ENCODE peak calls at places on chromosomes 2 and 18, in six cellular contexts. J is mucosa of descending colon, L is A673, D is lung, K is lower lobe of right lung, O is ovary. B is an unnamed sample.

GRCh38 chr18:42183746-42184145 is 228.7 kb downstream of the PIK3C3 start:
- DNase-seq in J (no peak), L (peak), D (no peak), K (no peak), O (no peak), B (no peak)

GRCh38 chr18:77006305-77007175 is 126.0 kb downstream of the MBP start:
- DNase-seq in J (no peak), L (no peak), D (no peak), K (peak), O (no peak), B (no peak)

GRCh38 chr18:52313213-52313612 is 26.8 kb upstream of the DCC start:
- DNase-seq in J (no peak), L (no peak), D (no peak), K (no peak), O (no peak), B (no peak)

GRCh38 chr2:128363991-128364390 is 45.3 kb upstream of the HS6ST1 start:
- DNase-seq in J (no peak), L (no peak), D (no peak), K (no peak), O (peak), B (no peak)

GRCh38 chr2:99417396-99417795 is 72.4 kb downstream of the REV1 start:
- DNase-seq in J (no peak), L (no peak), D (no peak), K (no peak), O (no peak), B (no peak)

GRCh38 chr2:203804070-203804469 is 63.5 kb upstream of the CTLA4 start:
- DNase-seq in J (no peak), L (peak), D (no peak), K (no peak), O (no peak), B (no peak)

GRCh38 chr2:232524771-232525170 is 1.2 kb upstream of the CHRND start:
- DNase-seq in J (peak), L (no peak), D (no peak), K (no peak), O (no peak), B (no peak)

GRCh38 chr2:12884713-12885282 is 168.1 kb downstream of the TRIB2 start:
- DNase-seq in J (no peak), L (no peak), D (peak), K (no peak), O (no peak), B (no peak)

GRCh38 chr2:84939426-84940087 is 31.4 kb upstream of the KCMF1 start:
- DNase-seq in J (peak), L (no peak), D (no peak), K (no peak), O (no peak), B (peak)

GRCh38 chr2:131394147-131394931 is 30.4 kb upstream of the RAB6D start:
- DNase-seq in J (peak), L (peak), D (no peak), K (no peak), O (no peak), B (no peak)

GRCh38 chr18:11150271-11150615 is 874 bp upstream of the PIEZO2 start:
- DNase-seq in J (no peak), L (peak), D (no peak), K (no peak), O (no peak), B (no peak)

GRCh38 chr2:3130889-3131635 is 246.6 kb downstream of the EIPR1 start:
- DNase-seq in J (no peak), L (peak), D (no peak), K (no peak), O (no peak), B (no peak)

GRCh38 chr2:85133751-85134254 is 611 bp downstream of the TCF7L1 start:
- DNase-seq in J (peak), L (peak), D (peak), K (peak), O (peak), B (peak)

GRCh38 chr2:43059183-43059897 is 167.1 kb downstream of the ZFP36L2 start:
- DNase-seq in J (no peak), L (peak), D (peak), K (no peak), O (peak), B (peak)

GRCh38 chr2:46615555-46616487 is 136.5 kb downstream of the TMEM247 start:
- DNase-seq in J (no peak), L (peak), D (no peak), K (no peak), O (peak), B (peak)

GRCh38 chr2:170324640-170325046 is 146.7 kb downstream of the MYO3B start:
- DNase-seq in J (no peak), L (peak), D (no peak), K (no peak), O (no peak), B (peak)

GRCh38 chr2:159904565-159905281 is 106.7 kb upstream of the CD302 start:
- DNase-seq in J (peak), L (no peak), D (peak), K (peak), O (peak), B (peak)

GRCh38 chr2:183010112-183010511 is 28.1 kb downstream of the NCKAP1 start:
- DNase-seq in J (no peak), L (peak), D (no peak), K (no peak), O (no peak), B (no peak)

GRCh38 chr2:85175369-85176299 is 42.4 kb downstream of the TCF7L1 start:
- DNase-seq in J (no peak), L (no peak), D (no peak), K (no peak), O (no peak), B (no peak)

GRCh38 chr2:122683018-122683417 is 927.6 kb downstream of the TSN start:
- DNase-seq in J (no peak), L (peak), D (no peak), K (no peak), O (no peak), B (no peak)

GRCh38 chr18:78323453-78324230 is 656.0 kb upstream of the SALL3 start:
- DNase-seq in J (no peak), L (no peak), D (no peak), K (no peak), O (no peak), B (no peak)

GRCh38 chr2:197125000-197125399 is 185.6 kb downstream of the ANKRD44 start:
- DNase-seq in J (no peak), L (no peak), D (no peak), K (no peak), O (no peak), B (no peak)

GRCh38 chr2:64846175-64846574 is 143.0 kb upstream of the SLC1A4 start:
- DNase-seq in J (no peak), L (no peak), D (no peak), K (no peak), O (no peak), B (no peak)

GRCh38 chr2:234996467-234997270 is 44.9 kb downstream of the SH3BP4 start:
- DNase-seq in J (peak), L (peak), D (no peak), K (no peak), O (no peak), B (no peak)

GRCh38 chr2:36380624-36381481 is 25.3 kb downstream of the CRIM1 start:
- DNase-seq in J (peak), L (no peak), D (no peak), K (peak), O (peak), B (no peak)

GRCh38 chr2:36379710-36380448 is 24.3 kb downstream of the CRIM1 start:
- DNase-seq in J (no peak), L (no peak), D (no peak), K (no peak), O (no peak), B (no peak)

GRCh38 chr2:36374586-36374985 is 19.0 kb downstream of the CRIM1 start:
- DNase-seq in J (no peak), L (no peak), D (no peak), K (no peak), O (no peak), B (no peak)

GRCh38 chr2:36376319-36376765 is 20.8 kb downstream of the CRIM1 start:
- DNase-seq in J (peak), L (peak), D (peak), K (peak), O (peak), B (no peak)

GRCh38 chr2:36376992-36377738 is 21.6 kb downstream of the CRIM1 start:
- DNase-seq in J (peak), L (no peak), D (no peak), K (peak), O (no peak), B (no peak)
- TF ChIP-seq CTCF in J (no peak), L (no peak), D (no peak), K (no peak), O (no peak), B (no peak)

GRCh38 chr2:236156095-236156859 is 11.9 kb downstream of the GBX2 start:
- DNase-seq in J (no peak), L (no peak), D (no peak), K (no peak), O (no peak), B (no peak)
- TF ChIP-seq CTCF in J (no peak), L (no peak), D (no peak), K (no peak), O (no peak), B (no peak)

DNA sequence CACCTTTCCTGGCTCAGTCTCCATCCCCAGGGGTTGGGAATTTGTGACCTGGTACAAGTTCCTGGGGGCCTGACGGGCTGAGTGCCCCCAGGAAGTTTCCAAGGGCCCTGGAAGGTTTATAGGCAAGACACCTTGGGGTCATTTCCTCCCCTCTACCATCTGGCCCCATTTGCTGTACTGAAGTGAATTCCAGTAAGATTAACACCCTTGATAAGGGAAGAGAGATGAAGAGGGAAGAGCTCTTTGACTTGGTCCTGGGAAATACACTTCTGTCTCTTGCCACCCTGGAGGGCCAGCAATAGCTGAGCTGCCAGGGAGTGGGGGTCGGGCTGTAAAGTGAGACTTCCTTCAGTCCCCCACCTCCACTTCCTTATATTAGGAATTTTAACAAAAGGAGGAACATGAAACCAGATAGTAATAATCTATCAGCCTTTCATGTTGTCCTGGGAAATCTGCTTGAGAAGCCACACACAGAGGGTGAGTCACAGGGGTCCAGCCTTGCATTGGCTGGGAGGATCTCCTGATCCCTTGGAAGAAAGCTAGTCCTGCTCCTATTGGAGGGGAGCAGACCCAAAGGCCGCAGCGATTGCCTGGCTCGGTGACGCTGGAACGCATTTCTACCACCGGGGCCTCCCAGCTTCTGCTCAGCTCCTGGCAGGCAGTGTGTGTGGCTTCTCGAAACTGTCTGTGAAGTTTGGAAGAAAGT is 87.4 kb downstream of the ACAA2 start:
- DNase-seq in J (peak), L (peak), D (peak), K (no peak), O (peak), B (no peak)
- TF ChIP-seq CTCF in J (no peak), L (no peak), D (no peak), K (no peak), O (no peak), B (no peak)

GRCh38 chr2:75582840-75583239 is 22.1 kb upstream of the EVA1A start:
- DNase-seq in J (no peak), L (no peak), D (no peak), K (no peak), O (no peak), B (no peak)

GRCh38 chr2:75580606-75581005 is 19.9 kb upstream of the EVA1A start:
- DNase-seq in J (no peak), L (no peak), D (no peak), K (no peak), O (no peak), B (no peak)

GRCh38 chr2:75577280-75577679 is 16.5 kb upstream of the EVA1A start:
- DNase-seq in J (no peak), L (no peak), D (no peak), K (no peak), O (no peak), B (no peak)

GRCh38 chr2:75580156-75580555 is 19.4 kb upstream of the EVA1A start:
- DNase-seq in J (no peak), L (no peak), D (no peak), K (no peak), O (no peak), B (no peak)

DNA sequence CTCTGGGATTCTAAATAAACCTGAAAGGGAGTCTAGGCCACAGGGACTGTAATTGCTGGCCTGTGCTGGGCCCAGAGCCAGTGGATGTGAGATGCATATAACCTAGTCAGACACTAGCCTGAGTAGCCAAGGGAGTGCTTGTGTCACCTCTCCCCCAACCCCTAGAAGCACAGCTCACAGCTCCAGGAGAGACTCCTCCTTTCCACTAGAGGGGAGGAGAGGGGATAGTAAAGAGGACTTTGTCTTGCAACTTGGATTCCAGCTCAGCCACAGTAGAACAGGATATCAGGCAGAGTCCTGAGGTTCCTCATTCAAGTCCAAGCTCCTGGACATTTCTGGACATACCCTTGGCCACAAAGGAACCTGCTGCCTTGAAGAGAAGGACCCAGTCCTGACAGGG is 18.4 kb upstream of the EVA1A start:
- DNase-seq in J (no peak), L (no peak), D (no peak), K (no peak), O (no peak), B (no peak)
- TF ChIP-seq CTCF in J (no peak), L (no peak), D (no peak), K (no peak), O (no peak), B (no peak)

GRCh38 chr2:26025509-26025908 is 8.4 kb upstream of the RAB10 start:
- DNase-seq in J (no peak), L (no peak), D (no peak), K (no peak), O (no peak), B (no peak)
- TF ChIP-seq CTCF in J (no peak), L (no peak), D (no peak), K (no peak), O (no peak), B (no peak)

GRCh38 chr2:30193104-30193681 is 38.1 kb upstream of the LBH start:
- DNase-seq in J (no peak), L (no peak), D (no peak), K (no peak), O (no peak), B (no peak)

GRCh38 chr2:30195011-30195410 is 36.3 kb upstream of the LBH start:
- DNase-seq in J (no peak), L (no peak), D (no peak), K (no peak), O (no peak), B (no peak)

GRCh38 chr2:30200875-30201274 is 30.5 kb upstream of the LBH start:
- DNase-seq in J (no peak), L (no peak), D (no peak), K (no peak), O (no peak), B (no peak)

GRCh38 chr2:30194421-30194820 is 36.9 kb upstream of the LBH start:
- DNase-seq in J (no peak), L (no peak), D (no peak), K (no peak), O (no peak), B (no peak)

DNA sequence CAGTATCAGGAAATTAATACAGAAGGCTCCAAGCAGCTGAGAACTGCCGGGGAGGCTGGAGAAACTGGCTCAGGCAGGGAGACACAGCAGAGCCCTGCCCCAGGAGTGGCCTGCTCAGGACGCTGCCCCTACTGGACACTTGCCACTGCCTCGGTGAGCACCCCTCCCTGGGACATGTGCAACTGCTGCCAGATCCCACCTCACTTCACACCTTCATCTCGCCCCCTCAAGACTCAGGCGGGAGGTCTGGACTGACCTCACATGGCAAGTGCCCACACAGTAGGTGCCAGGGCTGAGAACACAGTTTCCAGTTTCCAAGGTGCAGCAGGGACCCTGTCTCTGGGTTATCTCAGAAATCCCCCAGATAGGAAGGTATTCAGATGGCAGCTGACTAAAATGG is 33.8 kb upstream of the LBH start:
- DNase-seq in J (no peak), L (no peak), D (no peak), K (no peak), O (no peak), B (no peak)
- TF ChIP-seq CTCF in J (no peak), L (no peak), D (no peak), K (no peak), O (no peak), B (no peak)

B was measured in GM13977.